ENCODE peak calls at places on chromosomes 12 and 14, in seven cellular contexts. V is AG09319, R is cardiac muscle cell, N is tibial artery, K is choroid plexus epithelial cell, E is AG04449, Z is adrenal gland. Y is an unnamed sample.

GRCh38 chr12:124007810-124008570 is 35.0 kb downstream of the ZNF664 start:
- DNase-seq in Z (no peak), V (no peak), N (no peak), E (no peak), K (peak), R (no peak), Y (no peak)

GRCh38 chr14:23539209-23539866 is 12.2 kb downstream of the ZFHX2 start:
- DNase-seq in V (no peak), N (no peak), K (peak), Z (no peak), E (no peak), R (peak), Y (no peak)

GRCh38 chr12:27081668-27082091 is 698 bp downstream of the C12orf71 start:
- DNase-seq in E (no peak), Z (no peak), N (no peak), K (peak), V (no peak), R (no peak), Y (no peak)

GRCh38 chr12:3802721-3803120 is 49.8 kb upstream of the CRACR2A start:
- DNase-seq in K (no peak), R (no peak), V (no peak), E (no peak), N (no peak), Z (no peak), Y (no peak)

GRCh38 chr14:96625436-96625945 is 123.3 kb downstream of the PAPOLA start:
- DNase-seq in N (no peak), Z (no peak), R (no peak), V (no peak), K (no peak), E (no peak), Y (no peak)

GRCh38 chr12:105480162-105480561 is 149.7 kb downstream of the C12orf75 start:
- DNase-seq in R (peak), V (no peak), N (no peak), K (peak), E (no peak), Z (no peak), Y (no peak)

GRCh38 chr12:54195736-54196347 is 7.1 kb upstream of the SMUG1 start:
- DNase-seq in R (no peak), N (no peak), Z (no peak), V (no peak), E (no peak), K (peak), Y (peak)

GRCh38 chr14:99531221-99532096 is 50.2 kb downstream of the CCNK start:
- DNase-seq in V (no peak), K (peak), Z (no peak), R (no peak), E (peak), N (no peak), Y (no peak)

GRCh38 chr14:78612666-78613065 is 442.5 kb downstream of the NRXN3 start:
- DNase-seq in V (no peak), Z (no peak), N (no peak), R (no peak), K (no peak), E (no peak), Y (no peak)

GRCh38 chr14:100121643-100122480 is 37.6 kb downstream of the DEGS2 start:
- DNase-seq in N (no peak), Z (no peak), R (no peak), K (no peak), V (no peak), E (no peak), Y (no peak)

GRCh38 chr14:61391119-61391518 is 69.7 kb downstream of the PRKCH start:
- DNase-seq in V (no peak), N (no peak), R (no peak), Z (no peak), K (no peak), E (no peak), Y (no peak)
- TF ChIP-seq CTCF in V (no peak), N (no peak), R (no peak), Z (no peak), K (no peak), E (no peak), Y (no peak)

DNA sequence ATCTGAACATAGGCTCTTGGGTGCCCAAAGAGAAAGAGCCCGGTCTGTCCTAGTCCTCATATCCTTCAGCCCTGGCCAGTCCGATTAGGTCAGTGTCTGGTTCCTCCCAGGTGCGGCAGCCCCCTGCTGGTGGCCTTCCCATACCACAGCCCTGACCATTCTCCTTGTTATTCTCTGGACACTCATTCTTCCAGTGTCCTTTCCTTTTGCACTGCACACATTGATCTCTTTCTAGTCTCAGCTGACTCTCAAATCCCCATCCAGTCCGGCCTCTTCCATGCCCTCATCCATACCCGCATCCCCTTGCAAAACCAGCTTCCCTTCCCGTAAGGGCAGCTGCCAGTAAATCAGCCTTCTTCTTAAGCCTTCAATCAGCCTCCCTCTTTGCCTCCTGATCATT is 1316.3 kb downstream of the TMEM121 start:
- DNase-seq in E (no peak), K (no peak), N (no peak), Z (no peak), V (no peak), R (no peak), Y (no peak)
- TF ChIP-seq CTCF in E (no peak), K (no peak), N (no peak), Z (peak), V (no peak), R (no peak), Y (no peak)

GRCh38 chr14:52923902-52924575 is 26.8 kb downstream of the FERMT2 start:
- DNase-seq in K (no peak), E (no peak), Z (no peak), N (no peak), V (no peak), R (no peak), Y (no peak)
- TF ChIP-seq CTCF in K (no peak), E (no peak), Z (no peak), N (no peak), V (no peak), R (no peak), Y (no peak)

GRCh38 chr14:21229821-21230220 is 39.4 kb downstream of the HNRNPC start:
- DNase-seq in K (no peak), E (no peak), R (no peak), Z (no peak), N (no peak), V (no peak), Y (no peak)

GRCh38 chr14:21234112-21234511 is 35.1 kb downstream of the HNRNPC start:
- DNase-seq in Z (no peak), K (peak), N (no peak), V (no peak), E (no peak), R (no peak), Y (no peak)

GRCh38 chr14:21231020-21231652 is 38.1 kb downstream of the HNRNPC start:
- DNase-seq in N (no peak), V (no peak), E (no peak), Z (no peak), K (no peak), R (no peak), Y (no peak)

GRCh38 chr14:21236948-21237797 is 32.1 kb downstream of the HNRNPC start:
- DNase-seq in E (no peak), Z (no peak), R (no peak), K (no peak), N (no peak), V (no peak), Y (no peak)

GRCh38 chr14:21233457-21234076 is 35.7 kb downstream of the HNRNPC start:
- DNase-seq in K (peak), Z (no peak), N (no peak), V (no peak), E (no peak), R (no peak), Y (no peak)
- TF ChIP-seq CTCF in K (peak), Z (peak), N (no peak), V (peak), E (peak), R (peak), Y (no peak)

GRCh38 chr12:49750027-49750977 is 8.9 kb downstream of the TMBIM6 start:
- DNase-seq in V (peak), E (no peak), R (peak), K (peak), Z (no peak), N (no peak), Y (no peak)
- TF ChIP-seq CTCF in V (no peak), E (no peak), R (no peak), K (no peak), Z (no peak), N (no peak), Y (no peak)

GRCh38 chr12:30997685-30998440 is 71.3 kb downstream of the TSPAN11 start:
- DNase-seq in N (no peak), V (no peak), E (no peak), Z (no peak), K (no peak), R (no peak), Y (no peak)
- TF ChIP-seq CTCF in N (no peak), V (no peak), E (no peak), Z (no peak), K (no peak), R (no peak), Y (no peak)

Y was measured in natural killer cell.